ENCODE peak calls at places on chromosomes 12 and 14, in seven cellular contexts. G, S, C, V, I, Q and N are unnamed samples.

GRCh38 chr12:14394317-14395058 is 29.0 kb downstream of the ATF7IP start:
- DNase-seq in I (peak), Q (peak), S (no peak), C (peak), G (peak), V (peak), N (no peak)

GRCh38 chr14:90599748-90600507 is 203.1 kb downstream of the CALM1 start:
- DNase-seq in S (peak), C (no peak), Q (peak), V (no peak), G (no peak), I (no peak), N (no peak)

GRCh38 chr14:29643415-29644206 is 284.0 kb downstream of the PRKD1 start:
- DNase-seq in C (no peak), Q (peak), I (no peak), G (no peak), V (no peak), S (no peak), N (no peak)

GRCh38 chr14:105039458-105040205 is 18.7 kb upstream of the CDCA4 start:
- DNase-seq in Q (no peak), V (no peak), S (no peak), G (no peak), C (no peak), I (no peak), N (no peak)

GRCh38 chr12:127079636-127080035 is 1187.3 kb upstream of the TMEM132C start:
- DNase-seq in I (no peak), V (no peak), Q (no peak), C (no peak), G (no peak), S (no peak), N (no peak)

GRCh38 chr12:46585854-46586621 is 213.5 kb upstream of the SLC38A2 start:
- DNase-seq in S (no peak), V (peak), C (peak), I (no peak), G (peak), Q (peak), N (no peak)

GRCh38 chr12:99960312-99960711 is 24.4 kb downstream of the ANKS1B start:
- DNase-seq in I (no peak), C (no peak), V (no peak), G (no peak), S (no peak), Q (no peak), N (no peak)

GRCh38 chr14:100341301-100342031 is 18.3 kb downstream of the SLC25A47 start:
- DNase-seq in Q (peak), V (peak), I (peak), S (peak), G (peak), C (no peak), N (no peak)

GRCh38 chr12:26493656-26494055 is 298.3 kb downstream of the SSPN start:
- DNase-seq in G (no peak), V (no peak), Q (no peak), I (no peak), S (no peak), C (peak), N (no peak)

GRCh38 chr14:36555998-36556743 is 26.2 kb downstream of the NKX2-8 start:
- DNase-seq in V (no peak), Q (no peak), C (no peak), I (no peak), S (no peak), G (no peak), N (no peak)

GRCh38 chr14:39768579-39768978 is 336.3 kb upstream of the FBXO33 start:
- DNase-seq in Q (no peak), V (no peak), S (no peak), I (no peak), C (no peak), G (no peak), N (no peak)

GRCh38 chr14:68616255-68616902 is 176.5 kb downstream of the ZFP36L1 start:
- DNase-seq in C (peak), I (no peak), S (no peak), Q (peak), V (no peak), G (no peak), N (no peak)

GRCh38 chr14:22427771-22428228 is 161.2 kb downstream of the DAD1 start:
- DNase-seq in Q (peak), I (peak), S (no peak), V (no peak), C (no peak), G (no peak), N (peak)

GRCh38 chr12:4421590-4422031 is 24.0 kb downstream of the FGF6 start:
- DNase-seq in I (no peak), S (no peak), C (peak), Q (peak), G (no peak), V (peak), N (no peak)

GRCh38 chr12:1398673-1399072 is 195.7 kb downstream of the FBXL14 start:
- DNase-seq in I (no peak), S (no peak), Q (peak), C (no peak), G (no peak), V (no peak), N (no peak)

GRCh38 chr14:90696728-90697127 is 119.5 kb downstream of the TTC7B start:
- DNase-seq in S (no peak), I (no peak), Q (no peak), G (no peak), V (no peak), C (no peak), N (no peak)

GRCh38 chr14:89378119-89378518 is 38.9 kb downstream of the FOXN3 start:
- DNase-seq in S (peak), C (no peak), G (no peak), V (no peak), Q (peak), I (no peak), N (no peak)

DNA sequence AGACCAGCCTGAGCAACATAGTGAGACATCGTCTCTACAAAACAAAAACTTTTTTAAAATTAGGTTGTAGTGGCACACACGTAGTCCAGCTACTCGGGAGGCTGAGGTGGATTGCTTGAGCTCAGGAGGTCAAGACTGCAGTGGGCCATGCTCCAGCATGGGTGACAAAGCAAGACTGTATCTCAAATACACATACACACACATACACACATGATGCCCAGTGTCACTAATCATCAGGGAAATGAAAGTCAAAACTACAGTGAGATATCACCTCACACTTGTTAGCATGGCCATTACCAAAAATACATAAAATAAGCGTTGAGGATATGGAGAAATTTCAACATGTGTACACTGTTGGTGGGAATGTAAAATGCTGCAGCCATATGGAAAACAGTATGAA is 33.2 kb upstream of the KICS2 start:
- DNase-seq in C (no peak), S (no peak), I (no peak), G (no peak), Q (no peak), V (no peak), N (no peak)
- TF ChIP-seq POLR2A in C (no peak), S (no peak), I (no peak), G (no peak), Q (no peak), V (no peak), N (no peak)

GRCh38 chr12:78390920-78391319 is 473.7 kb upstream of the SYT1 start:
- DNase-seq in S (no peak), I (no peak), V (no peak), Q (no peak), C (no peak), G (no peak), N (no peak)

GRCh38 chr12:78388461-78388860 is 476.1 kb upstream of the SYT1 start:
- DNase-seq in C (no peak), V (no peak), I (no peak), Q (no peak), S (no peak), G (no peak), N (no peak)

GRCh38 chr12:78387721-78388120 is 476.9 kb upstream of the SYT1 start:
- DNase-seq in C (no peak), S (no peak), G (no peak), I (no peak), V (no peak), Q (no peak), N (no peak)

GRCh38 chr12:78396538-78396937 is 468.0 kb upstream of the SYT1 start:
- DNase-seq in Q (no peak), C (no peak), G (no peak), S (no peak), V (no peak), I (no peak), N (no peak)

GRCh38 chr12:78392918-78393317 is 471.7 kb upstream of the SYT1 start:
- DNase-seq in G (no peak), I (no peak), Q (peak), V (no peak), C (no peak), S (peak), N (no peak)
- TF ChIP-seq CTCF in G (no peak), I (no peak), Q (peak), V (no peak), C (peak), S (no peak), N (peak)

DNA sequence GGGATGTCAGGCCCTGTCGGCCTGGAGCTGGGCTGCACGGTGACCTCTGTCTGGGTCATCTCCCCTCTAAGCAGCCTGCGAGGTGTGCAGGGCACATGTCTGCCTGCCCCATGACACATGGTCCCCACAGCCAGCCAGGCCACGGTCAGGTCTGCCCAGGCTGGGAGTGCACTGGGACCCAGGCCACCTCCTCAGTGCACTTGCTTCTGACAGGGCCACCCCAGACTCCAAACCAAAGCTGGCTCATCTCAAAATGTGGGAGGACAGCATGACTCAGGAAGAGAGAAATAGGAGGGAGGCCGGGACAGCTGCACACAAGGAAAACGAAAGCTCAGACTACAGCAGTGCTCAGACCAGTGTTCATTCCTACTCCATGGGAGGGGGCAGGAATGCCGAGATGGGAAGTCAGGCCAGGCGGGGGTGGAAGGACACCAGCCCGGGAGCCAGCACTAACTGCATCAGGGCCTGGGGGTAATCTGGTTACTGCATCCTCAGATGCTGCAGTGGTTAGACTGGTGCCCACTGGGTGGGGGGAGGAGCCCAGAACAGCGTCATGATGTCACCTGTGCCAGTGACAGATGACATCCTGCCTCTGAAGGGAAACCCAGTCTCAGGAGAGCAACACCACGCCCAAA is 4.0 kb downstream of the P2RX2 start:
- DNase-seq in G (no peak), S (peak), V (no peak), Q (no peak), I (no peak), C (no peak), N (peak)
- H3K27ac ChIP-seq in G (no peak), S (no peak), V (no peak), Q (no peak), I (no peak), C (no peak), N (peak)

DNA sequence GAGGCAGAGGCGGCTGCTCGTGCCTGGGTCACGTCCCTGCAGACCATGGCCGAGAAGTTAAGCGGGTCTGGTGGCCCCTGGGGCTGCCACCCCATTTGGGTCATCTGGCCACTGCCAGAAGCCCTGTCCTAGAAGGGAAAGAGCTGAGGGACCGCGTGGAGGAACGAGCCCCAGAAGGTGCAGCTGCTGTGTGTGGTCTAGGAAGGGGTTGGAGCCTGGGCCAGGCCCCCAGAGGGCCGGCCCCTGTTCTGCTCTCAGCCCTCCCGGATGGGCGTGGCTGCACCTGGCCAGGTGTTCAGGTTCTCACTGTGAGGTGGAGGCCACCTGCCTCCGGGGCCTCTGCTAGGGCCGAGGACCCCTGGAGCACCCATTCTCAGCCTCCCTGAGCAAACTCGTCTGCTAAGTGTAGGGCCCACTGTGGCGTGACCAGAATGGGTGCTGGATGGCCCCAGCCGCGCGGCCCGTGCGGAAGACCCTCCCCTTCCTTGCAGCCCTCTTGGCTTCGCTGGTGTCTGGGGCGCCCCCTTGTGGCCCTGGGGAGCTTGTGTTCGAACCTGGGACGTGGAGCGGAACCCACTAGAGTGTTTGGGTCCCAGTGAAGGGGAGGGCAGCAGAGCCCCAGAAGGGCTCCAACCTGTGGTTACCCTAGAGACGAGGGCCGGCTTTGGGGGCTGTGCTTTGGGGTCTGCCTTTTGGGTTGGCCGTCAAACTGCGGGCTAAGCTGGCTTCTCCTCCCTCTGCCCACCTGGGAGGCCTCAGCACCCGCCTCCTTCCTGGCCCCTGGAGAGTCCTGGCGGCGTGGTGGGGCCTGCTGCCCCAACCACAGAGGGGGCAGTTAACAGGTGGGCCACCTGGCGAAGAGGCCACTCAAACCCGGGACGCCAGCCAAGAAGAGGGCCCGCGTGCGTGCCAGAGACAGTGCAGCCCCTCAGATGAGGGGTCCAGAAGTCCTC is 49.3 kb downstream of the LRCOL1 start:
- DNase-seq in C (peak), Q (peak), V (peak), I (no peak), G (peak), S (peak), N (no peak)
- TF ChIP-seq POLR2A in C (no peak), Q (no peak), V (no peak), I (no peak), G (no peak), S (no peak), N (no peak)

DNA sequence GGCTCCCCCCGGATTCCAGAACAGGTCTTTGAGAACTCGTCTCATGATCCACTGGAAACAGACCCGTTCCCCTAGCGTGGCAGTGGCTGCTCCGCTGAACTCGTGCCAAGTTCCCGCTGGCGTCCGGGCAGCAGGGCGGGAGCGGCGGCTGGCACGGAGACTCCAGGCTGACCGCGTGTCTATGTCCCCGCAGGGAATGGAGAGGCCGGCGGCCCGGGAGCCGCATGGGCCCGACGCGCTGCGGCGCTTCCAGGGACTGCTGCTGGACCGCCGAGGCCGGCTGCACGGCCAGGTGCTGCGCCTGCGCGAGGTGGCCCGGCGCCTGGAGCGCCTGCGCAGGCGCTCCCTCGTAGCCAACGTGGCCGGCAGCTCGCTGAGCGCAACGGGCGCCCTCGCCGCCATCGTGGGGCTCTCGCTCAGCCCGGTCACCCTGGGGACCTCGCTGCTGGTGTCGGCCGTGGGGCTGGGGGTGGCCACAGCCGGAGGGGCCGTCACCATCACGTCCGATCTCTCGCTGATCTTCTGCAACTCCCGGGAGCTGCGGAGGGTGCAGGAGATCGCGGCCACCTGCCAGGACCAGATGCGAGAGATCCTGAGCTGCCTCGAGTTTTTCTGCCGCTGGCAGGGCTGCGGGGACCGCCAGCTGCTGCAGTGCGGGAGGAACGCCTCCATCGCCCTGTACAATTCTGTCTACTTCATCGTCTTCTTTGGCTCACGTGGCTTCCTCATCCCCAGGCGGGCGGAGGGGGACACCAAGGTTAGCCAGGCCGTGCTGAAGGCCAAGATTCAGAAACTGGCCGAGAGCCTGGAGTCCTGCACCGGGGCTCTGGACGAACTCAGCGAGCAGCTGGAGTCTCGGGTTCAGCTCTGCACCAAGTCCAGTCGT is 1.5 kb downstream of the APOLD1 start:
- DNase-seq in V (peak), S (peak), C (no peak), G (peak), Q (peak), I (peak), N (peak)
- TF ChIP-seq CTCF in V (peak), S (peak), C (no peak), G (no peak), Q (no peak), I (peak), N (no peak)

GRCh38 chr12:105613269-105613668 is 282.8 kb downstream of the C12orf75 start:
- DNase-seq in Q (no peak), S (no peak), G (no peak), C (no peak), V (no peak), I (no peak), N (no peak)

GRCh38 chr12:105617141-105617540 is 286.6 kb downstream of the C12orf75 start:
- DNase-seq in Q (no peak), V (no peak), G (no peak), C (no peak), I (no peak), S (no peak), N (no peak)

DNA sequence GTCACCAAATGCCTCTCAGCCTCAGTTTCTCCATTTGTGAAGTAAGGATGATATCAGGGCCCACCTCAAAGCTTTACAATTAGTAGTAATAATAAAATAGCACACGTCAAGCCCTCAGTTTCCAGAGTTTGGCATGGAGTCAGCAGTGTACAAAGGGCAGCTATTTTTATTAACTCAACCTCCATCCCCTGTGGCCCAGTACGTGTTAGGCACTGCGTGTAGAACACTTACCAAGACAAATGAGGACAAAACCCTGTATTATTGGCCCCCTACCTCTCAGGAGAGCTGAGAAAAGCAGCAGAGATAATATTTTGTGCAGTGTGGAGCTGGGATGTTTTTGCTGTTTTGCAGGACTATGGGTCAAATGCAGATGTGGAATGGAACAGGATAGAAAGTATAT is 280.8 kb downstream of the C12orf75 start:
- DNase-seq in G (no peak), S (no peak), Q (no peak), V (no peak), I (no peak), C (no peak), N (no peak)
- H3K27ac ChIP-seq in G (no peak), S (no peak), Q (no peak), V (no peak), I (no peak), C (no peak), N (no peak)